ENCODE peak calls at places on chromosomes 4 and X, in nine cellular contexts. B is lower leg skin; U is activated CD4-positive, alpha-beta T cell treated with anti-CD3 and anti-CD28 coated beads, Interleukin-2, amount 10 ng/mL, durations not matched to agents 7 days and 5 days; G is GM13976; I is activated CD8-positive, alpha-beta memory T cell treated with anti-CD3 and anti-CD28 coated beads, Interleukin-2, amount 50 U/mL, for 4 hours; Y is stimulated activated CD4-positive, alpha-beta T cell treated with anti-CD3 and anti-CD28 coated beads, Interleukin-4, amount 100 ng/mL, for 48 hours; C is mesenchymal stem cell; L is EL; A is HuH-7. O is an unnamed sample.

GRCh38 chr4:40583850-40584439 is 45.7 kb downstream of the RBM47 start:
- DNase-seq in B (no peak), U (no peak), G (no peak), I (no peak), Y (no peak), C (no peak), L (no peak), A (no peak), O (no peak)

GRCh38 chr4:34046580-34046979 is 2197.7 kb downstream of the ARAP2 start:
- DNase-seq in B (no peak), U (no peak), G (no peak), I (no peak), Y (no peak), C (peak), L (peak), A (peak), O (no peak)

GRCh38 chr4:52606766-52607165 is 52.3 kb downstream of the USP46 start:
- DNase-seq in B (no peak), U (no peak), G (no peak), I (no peak), Y (no peak), C (no peak), L (peak), A (no peak), O (no peak)

GRCh38 chr4:42954925-42955669 is 62.6 kb downstream of the GRXCR1 start:
- DNase-seq in B (no peak), U (no peak), G (no peak), I (no peak), Y (no peak), C (no peak), L (no peak), A (no peak), O (no peak)

GRCh38 chr4:128600410-128600809 is 209.1 kb upstream of the JADE1 start:
- DNase-seq in B (no peak), U (no peak), G (no peak), I (no peak), Y (no peak), C (peak), L (no peak), A (no peak), O (no peak)

GRCh38 chr4:74109894-74110605 is 11.1 kb upstream of the CXCL2 start:
- DNase-seq in B (no peak), U (no peak), G (no peak), I (no peak), Y (no peak), C (peak), L (peak), A (no peak), O (no peak)

GRCh38 chrX:138847930-138848329 is 136.4 kb upstream of the FGF13 start:
- DNase-seq in B (no peak), U (no peak), G (no peak), I (no peak), Y (no peak), C (peak), L (no peak), A (no peak), O (no peak)

GRCh38 chrX:17417411-17417810 is 42.4 kb downstream of the NHS start:
- DNase-seq in B (no peak), U (no peak), G (no peak), I (no peak), Y (no peak), C (no peak), L (peak), A (no peak), O (no peak)

GRCh38 chr4:108529984-108530901 is 90.1 kb upstream of the RPL34 start:
- DNase-seq in B (no peak), U (no peak), G (no peak), I (no peak), Y (no peak), C (no peak), L (no peak), A (no peak), O (no peak)

GRCh38 chr4:40492747-40493146 is 136.9 kb downstream of the RBM47 start:
- DNase-seq in B (no peak), U (no peak), G (no peak), I (no peak), Y (no peak), C (peak), L (no peak), A (no peak), O (no peak)

GRCh38 chr4:128385683-128386304 is 98.2 kb upstream of the PGRMC2 start:
- DNase-seq in B (no peak), U (no peak), G (peak), I (no peak), Y (no peak), C (peak), L (peak), A (no peak), O (no peak)

GRCh38 chr4:159689526-159689925 is 586.6 kb downstream of the RAPGEF2 start:
- DNase-seq in B (no peak), U (no peak), G (no peak), I (no peak), Y (no peak), C (no peak), L (no peak), A (no peak), O (no peak)

GRCh38 chrX:63128509-63128908 is 222.6 kb downstream of the SPIN4 start:
- DNase-seq in B (no peak), U (peak), G (no peak), I (peak), Y (peak), C (no peak), L (peak), A (no peak), O (no peak)

GRCh38 chr4:5611656-5612187 is 96.6 kb downstream of the EVC2 start:
- DNase-seq in B (no peak), U (no peak), G (no peak), I (no peak), Y (no peak), C (no peak), L (no peak), A (no peak), O (no peak)

GRCh38 chrX:32524385-32524784 is 687.0 kb downstream of the DMD start:
- DNase-seq in B (no peak), U (no peak), G (no peak), I (no peak), Y (no peak), C (no peak), L (no peak), A (no peak), O (no peak)

GRCh38 chrX:12026481-12026880 is 111.8 kb upstream of the FRMPD4 start:
- DNase-seq in B (no peak), U (no peak), G (no peak), I (no peak), Y (no peak), C (no peak), L (no peak), A (no peak), O (no peak)

GRCh38 chrX:10620121-10620699 is at the start of gene MID1:
- DNase-seq in B (peak), U (no peak), G (peak), I (no peak), Y (no peak), C (peak), L (peak), A (no peak), O (peak)

GRCh38 chrX:149762696-149763614 is 10.9 kb upstream of the HSFX1 start:
- DNase-seq in B (peak), U (no peak), G (no peak), I (no peak), Y (no peak), C (no peak), L (no peak), A (no peak), O (no peak)

GRCh38 chrX:1244164-1245076 is 24.2 kb upstream of the CSF2RA start:
- DNase-seq in B (no peak), U (no peak), G (peak), I (no peak), Y (no peak), C (no peak), L (peak), A (no peak), O (no peak)

GRCh38 chrX:27680726-27681125 is 90.6 kb downstream of the DCAF8L2 start:
- DNase-seq in B (no peak), U (no peak), G (no peak), I (no peak), Y (no peak), C (peak), L (no peak), A (no peak), O (no peak)

GRCh38 chrX:140572724-140573123 is 67.9 kb upstream of the SOX3 start:
- DNase-seq in B (no peak), U (peak), G (peak), I (no peak), Y (no peak), C (peak), L (peak), A (peak), O (peak)

GRCh38 chr4:8705161-8706145 is 112.9 kb downstream of the CPZ start:
- DNase-seq in B (peak), U (no peak), G (no peak), I (no peak), Y (no peak), C (no peak), L (no peak), A (no peak), O (no peak)

GRCh38 chrX:154712781-154713391 is 38.0 kb downstream of the GAB3 start:
- DNase-seq in B (no peak), U (peak), G (peak), I (no peak), Y (no peak), C (peak), L (peak), A (no peak), O (no peak)

GRCh38 chr4:106238819-106239420 is 77.1 kb downstream of the TBCK start:
- DNase-seq in B (no peak), U (peak), G (no peak), I (no peak), Y (no peak), C (peak), L (peak), A (peak), O (no peak)

GRCh38 chrX:97628807-97629596 is 745.3 kb downstream of the RPA4 start:
- DNase-seq in B (no peak), U (no peak), G (no peak), I (no peak), Y (no peak), C (no peak), L (no peak), A (peak), O (no peak)

GRCh38 chr4:159520074-159520473 is 417.2 kb downstream of the RAPGEF2 start:
- DNase-seq in B (no peak), U (no peak), G (no peak), I (no peak), Y (no peak), C (no peak), L (no peak), A (peak), O (no peak)

GRCh38 chr4:179595671-179596410 is 2153.6 kb upstream of the AGA start:
- DNase-seq in B (no peak), U (no peak), G (no peak), I (no peak), Y (no peak), C (peak), L (peak), A (no peak), O (no peak)

GRCh38 chrX:70174754-70175153 is 2.5 kb upstream of the DGAT2L6 start:
- DNase-seq in B (no peak), U (no peak), G (no peak), I (no peak), Y (no peak), C (no peak), L (no peak), A (no peak), O (no peak)

GRCh38 chrX:153643431-153644351 is 3.3 kb upstream of the DUSP9 start:
- DNase-seq in B (peak), U (no peak), G (peak), I (no peak), Y (no peak), C (peak), L (no peak), A (no peak), O (no peak)

GRCh38 chrX:56975611-56976010 is 19.7 kb downstream of the SPIN3 start:
- DNase-seq in B (no peak), U (no peak), G (no peak), I (no peak), Y (no peak), C (no peak), L (no peak), A (no peak), O (no peak)

GRCh38 chr4:7195138-7195510 is 2.8 kb downstream of the SORCS2 start:
- DNase-seq in B (peak), U (no peak), G (no peak), I (no peak), Y (no peak), C (no peak), L (no peak), A (no peak), O (no peak)

O was measured in progenitor cell of endocrine pancreas.